ENCODE peak calls at places on chromosomes 16 and 17, in four cellular contexts. M, F, S and Y are unnamed samples.

GRCh38 chr17:1896243-1897163 is 66.7 kb downstream of the RPA1 start:
- DNase-seq in M (no peak), F (no peak), S (no peak), Y (no peak)

GRCh38 chr17:19714542-19715411 is 1.6 kb downstream of the SLC47A2 start:
- DNase-seq in S (no peak), M (no peak), F (no peak), Y (no peak)

GRCh38 chr16:27174798-27175197 is 28.5 kb upstream of the KDM8 start:
- DNase-seq in S (no peak), M (no peak), F (peak), Y (peak)

GRCh38 chr16:23651943-23652468 is 10.7 kb downstream of the DCTN5 start:
- DNase-seq in S (no peak), M (no peak), F (no peak), Y (no peak)

GRCh38 chr16:52799149-52799548 is 252.2 kb upstream of the TOX3 start:
- DNase-seq in M (no peak), S (no peak), F (no peak), Y (no peak)

GRCh38 chr17:76014100-76014924 is 12.8 kb downstream of the EVPL start:
- DNase-seq in M (peak), F (peak), S (peak), Y (peak)

GRCh38 chr16:88558457-88559442 is 11.5 kb upstream of the ZC3H18 start:
- DNase-seq in S (no peak), M (no peak), F (peak), Y (peak)

GRCh38 chr17:68910789-68911431 is 44.3 kb downstream of the ABCA8 start:
- DNase-seq in F (no peak), S (no peak), M (no peak), Y (no peak)

GRCh38 chr17:5644065-5644464 is 59.8 kb upstream of the NLRP1 start:
- DNase-seq in F (no peak), S (no peak), M (no peak), Y (no peak)

GRCh38 chr16:21104124-21104860 is 46.4 kb downstream of the DNAH3 start:
- DNase-seq in S (no peak), F (peak), M (no peak), Y (peak)

GRCh38 chr16:47143677-47144558 is at the start of gene NETO2:
- DNase-seq in S (no peak), F (no peak), M (peak), Y (peak)

GRCh38 chr16:69906838-69907301 is 44.3 kb upstream of the CLEC18A start:
- DNase-seq in S (no peak), M (no peak), F (no peak), Y (no peak)

GRCh38 chr17:82217120-82217529 is 4.5 kb upstream of the CCDC57 start:
- DNase-seq in S (no peak), M (no peak), F (no peak), Y (no peak)

GRCh38 chr17:35352284-35352683 is 21.1 kb downstream of the SLFN11 start:
- DNase-seq in M (no peak), F (no peak), S (no peak), Y (no peak)

GRCh38 chr17:2656293-2656692 is 55.3 kb downstream of the CLUH start:
- DNase-seq in F (peak), M (no peak), S (no peak), Y (no peak)

GRCh38 chr17:63001689-63002394 is 35.8 kb downstream of the TANC2 start:
- DNase-seq in M (no peak), S (no peak), F (peak), Y (no peak)

GRCh38 chr17:37702605-37703004 is 42.3 kb downstream of the HNF1B start:
- DNase-seq in S (no peak), F (peak), M (no peak), Y (peak)

GRCh38 chr17:13704333-13704732 is 102.6 kb upstream of the HS3ST3A1 start:
- DNase-seq in F (peak), S (no peak), M (no peak), Y (peak)

GRCh38 chr16:35431829-35432663 is 1972.6 kb downstream of the TP53TG3F start:
- DNase-seq in M (no peak), S (no peak), F (peak), Y (peak)

GRCh38 chr17:28282596-28282995 is 36.4 kb upstream of the TMEM97 start:
- DNase-seq in S (no peak), F (peak), M (no peak), Y (peak)

GRCh38 chr16:54061454-54061853 is 225.1 kb downstream of the IRX3 start:
- DNase-seq in S (no peak), M (no peak), F (no peak), Y (no peak)

GRCh38 chr17:14464741-14465140 is 163.9 kb downstream of the HS3ST3B1 start:
- DNase-seq in M (no peak), S (no peak), F (no peak), Y (peak)

GRCh38 chr17:61175298-61176142 is 224.1 kb upstream of the TBX2 start:
- DNase-seq in M (no peak), S (no peak), F (no peak), Y (no peak)

GRCh38 chr17:77723071-77723908 is 235.2 kb upstream of the TNRC6C start:
- DNase-seq in F (no peak), M (no peak), S (no peak), Y (no peak)

GRCh38 chr17:2906907-2907306 is 110.7 kb downstream of the RAP1GAP2 start:
- DNase-seq in S (no peak), F (no peak), M (no peak), Y (no peak)

GRCh38 chr17:68239967-68240366 is 7.9 kb upstream of the AMZ2 start:
- DNase-seq in M (no peak), S (no peak), F (no peak), Y (no peak)

GRCh38 chr16:54875443-54875842 is 55.2 kb upstream of the IRX5 start:
- DNase-seq in F (no peak), M (no peak), S (no peak), Y (no peak)

GRCh38 chr16:535446-536405 is 8.2 kb downstream of the CAPN15 start:
- DNase-seq in S (no peak), F (peak), M (no peak), Y (peak)

GRCh38 chr17:77375526-77375916 is 234.8 kb downstream of the SEC14L1 start:
- DNase-seq in F (no peak), M (no peak), S (no peak), Y (no peak)

GRCh38 chr17:1709971-1710806 is at the start of gene TLCD2:
- DNase-seq in F (peak), M (no peak), S (no peak), Y (peak)